ENCODE peak calls at places on chromosomes 13 and 19, in four cellular contexts. M is HepG2, O is K562, T is H1. B is an unnamed sample.

GRCh38 chr13:102774210-102774560 is 599 bp upstream of the TEX30 start:
- DNase-seq in M (no peak), T (no peak), O (peak), B (no peak)

GRCh38 chr19:44741841-44742352 is 6.6 kb upstream of the BCL3 start:
- DNase-seq in T (no peak), O (peak), M (peak), B (peak)

GRCh38 chr13:47976325-47976724 is 24.7 kb downstream of the SUCLA2 start:
- DNase-seq in M (no peak), O (no peak), T (no peak), B (no peak)

GRCh38 chr13:95231393-95231792 is 69.9 kb downstream of the ABCC4 start:
- DNase-seq in M (no peak), O (no peak), T (no peak), B (no peak)

GRCh38 chr19:5308471-5309437 is 31.9 kb downstream of the PTPRS start:
- DNase-seq in T (no peak), O (peak), M (no peak), B (peak)

GRCh38 chr19:52369463-52370340 is at the start of gene ZNF880:
- DNase-seq in O (peak), M (no peak), T (peak), B (peak)

GRCh38 chr19:15200575-15201364 is at the start of gene NOTCH3:
- DNase-seq in O (peak), T (no peak), M (no peak), B (no peak)

GRCh38 chr13:50376895-50377575 is 361.8 kb downstream of the KCNRG start:
- DNase-seq in T (peak), O (no peak), M (peak), B (no peak)

GRCh38 chr13:59651479-59651878 is 512.2 kb downstream of the DIAPH3 start:
- DNase-seq in T (no peak), O (no peak), M (no peak), B (no peak)

GRCh38 chr13:82739881-82740280 is 1142.4 kb downstream of the SLITRK1 start:
- DNase-seq in T (no peak), M (no peak), O (no peak), B (no peak)

GRCh38 chr13:40115456-40115855 is 460.0 kb downstream of the COG6 start:
- DNase-seq in O (no peak), M (no peak), T (no peak), B (peak)

GRCh38 chr13:65553328-65553727 is 1676.8 kb downstream of the PCDH9 start:
- DNase-seq in T (no peak), O (no peak), M (no peak), B (no peak)

GRCh38 chr13:113050856-113051431 is 54.6 kb upstream of the F7 start:
- DNase-seq in M (no peak), T (no peak), O (no peak), B (no peak)

GRCh38 chr13:98534821-98535220 is 42.1 kb downstream of the STK24 start:
- DNase-seq in O (no peak), M (no peak), T (no peak), B (no peak)

GRCh38 chr13:60572855-60573254 is 175.8 kb downstream of the TDRD3 start:
- DNase-seq in T (no peak), O (no peak), M (no peak), B (no peak)

GRCh38 chr19:40674291-40674690 is 16.2 kb downstream of the NUMBL start:
- DNase-seq in M (no peak), T (no peak), O (no peak), B (no peak)

GRCh38 chr13:26442541-26442940 is 114.9 kb upstream of the WASF3 start:
- DNase-seq in T (no peak), M (no peak), O (no peak), B (no peak)

GRCh38 chr19:56980864-56981263 is 138.9 kb upstream of the USP29 start:
- DNase-seq in M (no peak), T (no peak), O (no peak), B (no peak)

GRCh38 chr19:18967358-18968146 is 26.5 kb upstream of the HOMER3 start:
- DNase-seq in T (no peak), O (no peak), M (no peak), B (peak)

GRCh38 chr19:5642204-5642603 is 19.3 kb downstream of the SAFB start:
- DNase-seq in M (no peak), O (no peak), T (no peak), B (no peak)

GRCh38 chr19:7849631-7850428 is 19.8 kb downstream of the EVI5L start:
- DNase-seq in O (no peak), M (no peak), T (no peak), B (no peak)

GRCh38 chr13:23739597-23739996 is 149.6 kb downstream of the MIPEP start:
- DNase-seq in T (no peak), O (no peak), M (no peak), B (no peak)

GRCh38 chr13:89827552-89827951 is 1519.9 kb upstream of the MIR17HG start:
- DNase-seq in M (no peak), O (no peak), T (no peak), B (no peak)

GRCh38 chr19:1851581-1852293 is 3.5 kb upstream of the REXO1 start:
- DNase-seq in M (no peak), O (no peak), T (no peak), B (no peak)

GRCh38 chr19:12617646-12618045 is 6.9 kb downstream of the ZNF791 start:
- DNase-seq in T (no peak), M (no peak), O (no peak), B (no peak)

GRCh38 chr13:29845440-29846056 is 4.9 kb downstream of the UBL3 start:
- DNase-seq in T (no peak), O (no peak), M (no peak), B (peak)

GRCh38 chr13:69597088-69597487 is 510.5 kb upstream of the ATXN8OS start:
- DNase-seq in M (no peak), O (no peak), T (no peak), B (no peak)

GRCh38 chr19:16571283-16571682 is 932 bp downstream of the SLC35E1 start:
- DNase-seq in M (peak), O (no peak), T (no peak), B (peak)

GRCh38 chr19:40192758-40193586 is 1.7 kb downstream of the MAP3K10 start:
- DNase-seq in M (no peak), T (no peak), O (no peak), B (no peak)

GRCh38 chr19:38669532-38669931 is 22.1 kb downstream of the ACTN4 start:
- DNase-seq in M (no peak), O (no peak), T (no peak), B (no peak)

GRCh38 chr13:91278888-91279287 is 68.6 kb upstream of the MIR17HG start:
- DNase-seq in T (no peak), O (no peak), M (no peak), B (no peak)

GRCh38 chr13:91278291-91278690 is 69.2 kb upstream of the MIR17HG start:
- DNase-seq in M (no peak), O (no peak), T (no peak), B (no peak)

GRCh38 chr13:91273675-91274074 is 73.8 kb upstream of the MIR17HG start:
- DNase-seq in O (no peak), M (no peak), T (no peak), B (no peak)

GRCh38 chr13:91280806-91281205 is 66.7 kb upstream of the MIR17HG start:
- DNase-seq in T (no peak), M (no peak), O (no peak), B (peak)

GRCh38 chr13:91277013-91277676 is 70.3 kb upstream of the MIR17HG start:
- DNase-seq in T (no peak), M (no peak), O (no peak), B (no peak)
- TF ChIP-seq JUN in T (no peak), M (no peak), O (no peak), B (no peak)

GRCh38 chr13:41460930-41461329 is 3.6 kb downstream of the RGCC start:
- DNase-seq in M (no peak), T (no peak), O (no peak), B (no peak)

GRCh38 chr13:41458939-41459753 is 1.8 kb downstream of the RGCC start:
- DNase-seq in T (no peak), O (peak), M (peak), B (peak)

GRCh38 chr13:41458187-41458938 is 1.0 kb downstream of the RGCC start:
- DNase-seq in T (no peak), O (peak), M (no peak), B (peak)

GRCh38 chr13:41461527-41462124 is 4.3 kb downstream of the RGCC start:
- DNase-seq in M (no peak), O (no peak), T (no peak), B (no peak)

DNA sequence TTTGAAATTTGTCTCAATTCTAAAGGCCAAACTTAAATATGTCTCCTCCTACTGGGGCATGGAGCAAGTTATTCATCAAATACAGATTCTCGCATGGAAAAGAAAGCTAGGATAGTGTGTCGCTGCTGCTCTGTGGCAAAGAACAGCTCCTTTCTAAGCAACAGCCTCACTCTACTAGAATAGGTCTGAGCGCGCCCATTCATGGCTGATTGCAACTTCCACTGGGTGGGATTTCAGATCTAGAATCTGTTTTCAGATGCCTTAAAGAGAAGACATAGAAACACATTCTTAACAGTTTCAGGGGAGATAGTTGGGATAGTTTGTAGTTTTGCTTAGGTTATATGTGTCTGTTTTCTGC is 2.4 kb downstream of the RGCC start:
- DNase-seq in T (no peak), M (no peak), O (no peak), B (no peak)
- TF ChIP-seq EZH2 in T (no peak), M (no peak), O (no peak), B (no peak)

GRCh38 chr13:49020940-49021548 is 45.3 kb downstream of the FNDC3A start:
- DNase-seq in O (no peak), M (no peak), T (peak), B (no peak)
- TF ChIP-seq JUN in O (no peak), M (no peak), T (no peak), B (no peak)

GRCh38 chr13:27924529-27925141 is 4.8 kb downstream of the PDX1 start:
- DNase-seq in T (no peak), M (no peak), O (no peak), B (no peak)

GRCh38 chr13:27921961-27922910 is 2.4 kb downstream of the PDX1 start:
- DNase-seq in T (no peak), M (no peak), O (no peak), B (no peak)

GRCh38 chr13:27921421-27921960 is 1.7 kb downstream of the PDX1 start:
- DNase-seq in O (no peak), M (no peak), T (no peak), B (no peak)

GRCh38 chr13:27923794-27924528 is 4.2 kb downstream of the PDX1 start:
- DNase-seq in M (no peak), T (no peak), O (no peak), B (no peak)

DNA sequence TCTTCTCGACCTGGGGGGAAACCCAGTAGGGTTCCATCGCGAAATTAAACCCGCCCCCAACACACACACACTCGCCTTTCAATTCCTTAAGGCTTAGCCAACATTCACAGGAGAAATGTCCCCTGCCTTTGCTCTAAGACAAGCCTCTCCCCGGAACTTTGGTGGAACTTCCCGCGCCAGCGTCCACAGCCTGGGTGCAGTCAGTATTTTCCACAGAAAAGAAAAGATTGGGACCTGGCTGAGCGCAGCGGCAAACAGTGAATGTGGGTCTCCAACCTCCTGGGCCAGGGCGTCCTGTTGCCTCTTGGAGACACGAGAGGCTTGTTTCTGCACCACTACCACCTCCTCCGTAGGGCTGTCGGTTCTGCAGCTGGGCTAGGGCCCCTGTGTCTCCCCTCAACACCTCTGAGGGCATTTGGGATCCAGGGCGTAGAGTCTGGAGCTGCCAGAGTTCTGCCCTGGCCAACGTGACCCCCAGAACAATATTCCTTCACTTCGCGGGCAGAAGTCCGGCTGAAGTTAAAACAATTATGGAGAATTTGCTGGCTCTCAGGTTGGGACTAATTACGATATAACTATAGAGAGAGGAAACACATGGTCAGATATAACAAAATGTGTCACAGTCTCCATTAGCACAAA is 3.3 kb downstream of the PDX1 start:
- DNase-seq in T (no peak), O (no peak), M (no peak), B (no peak)
- TF ChIP-seq EZH2 in T (no peak), O (no peak), M (no peak), B (no peak)

GRCh38 chr19:447816-448546 is 12.9 kb downstream of the SHC2 start:
- DNase-seq in T (no peak), M (no peak), O (no peak), B (no peak)
- TF ChIP-seq JUN in T (no peak), M (no peak), O (no peak), B (no peak)

GRCh38 chr19:33064117-33064777 is 441 bp downstream of the RHPN2 start:
- DNase-seq in T (no peak), O (peak), M (no peak), B (no peak)
- TF ChIP-seq EZH2 in T (no peak), O (no peak), M (no peak), B (peak)

DNA sequence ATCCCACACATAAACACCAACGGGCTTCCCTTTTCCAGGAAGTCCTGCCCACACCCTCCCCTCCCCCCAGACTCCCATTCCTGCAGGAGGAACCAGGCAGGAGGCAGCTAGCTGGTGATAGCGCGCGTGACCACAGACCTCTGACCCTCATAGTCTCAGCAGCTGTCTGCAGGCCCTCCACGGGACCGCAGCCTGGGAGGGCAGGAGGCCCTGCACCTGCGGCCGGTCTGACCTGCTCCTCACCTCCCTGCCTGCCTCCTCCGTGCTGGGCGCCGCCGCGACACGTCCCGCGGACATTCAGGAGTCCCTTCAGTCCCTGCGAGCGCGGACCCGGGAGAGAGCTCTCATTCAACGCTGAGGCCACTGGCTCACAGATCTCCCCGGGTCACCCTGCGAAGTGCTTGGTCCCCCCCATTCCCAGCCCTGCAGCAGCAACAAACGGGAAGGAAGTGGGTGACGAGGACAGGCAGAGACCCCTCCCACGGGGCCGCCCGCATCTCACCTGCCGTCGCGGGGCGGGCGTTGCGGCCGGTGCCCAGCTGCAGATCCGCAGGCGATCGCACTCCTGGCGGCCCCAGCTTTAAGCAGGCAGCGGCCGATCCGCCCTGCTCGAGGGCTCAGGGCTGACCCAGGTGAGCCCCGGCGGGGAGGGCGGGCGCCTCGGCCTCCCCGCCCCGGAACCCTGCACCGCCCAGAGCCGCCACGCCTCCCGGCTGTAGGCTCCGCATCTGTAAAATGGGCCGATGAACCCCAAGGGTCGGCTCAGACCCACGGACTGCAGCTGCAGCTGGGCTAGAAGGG is 1.1 kb upstream of the ACP5 start:
- DNase-seq in M (peak), T (no peak), O (peak), B (peak)
- TF ChIP-seq JUN in M (no peak), T (no peak), O (no peak), B (no peak)